ENCODE peak calls at places on chromosomes 1 and 21, in four cellular contexts. Z is IMR-90, R is pancreas, G is RWPE2. M is an unnamed sample. For H3K27me3, the result is how much of the 10 kb centered on the place peaks cover.

GRCh38 chr1:25568834-25569598 is 25.6 kb downstream of the LDLRAP1 start:
- ATAC-seq in Z (peak), R (no peak), G (peak), M (no peak)

GRCh38 chr1:219220945-219221344 is 47.3 kb downstream of the LYPLAL1 start:
- ATAC-seq in Z (peak), R (no peak), G (no peak), M (no peak)

GRCh38 chr21:38351961-38352521 is 95.2 kb downstream of the KCNJ15 start:
- ATAC-seq in Z (peak), R (peak), G (peak), M (no peak)

GRCh38 chr1:20723537-20724363 is 5.9 kb upstream of the KIF17 start:
- ATAC-seq in Z (no peak), R (no peak), G (no peak), M (no peak)

GRCh38 chr1:170805957-170806662 is 129.2 kb upstream of the MROH9 start:
- ATAC-seq in Z (peak), R (no peak), G (no peak), M (no peak)

GRCh38 chr1:212456166-212456528 is 23.4 kb downstream of the NENF start:
- ATAC-seq in Z (peak), R (peak), G (peak), M (peak)

GRCh38 chr1:204255966-204256365 is 42.2 kb upstream of the GOLT1A start:
- ATAC-seq in Z (peak), R (no peak), G (no peak), M (no peak)

GRCh38 chr1:243354511-243355153 is 98.8 kb downstream of the SDCCAG8 start:
- ATAC-seq in Z (peak), R (peak), G (no peak), M (no peak)

GRCh38 chr1:6450943-6451373 is 15.0 kb downstream of the TNFRSF25 start:
- ATAC-seq in Z (no peak), R (peak), G (no peak), M (no peak)

GRCh38 chr1:3889952-3890351 is 10.1 kb downstream of the C1orf174 start:
- ATAC-seq in Z (no peak), R (no peak), G (no peak), M (no peak)

GRCh38 chr1:67285780-67286488 is 21.7 kb upstream of the IL12RB2 start:
- ATAC-seq in Z (no peak), R (no peak), G (peak), M (no peak)

GRCh38 chr21:34890724-34891609 is 158.1 kb downstream of the RUNX1 start:
- ATAC-seq in Z (no peak), R (no peak), G (no peak), M (no peak)
- H3K27me3 ChIP-seq in Z (under half), R (under half), G (under half), M (half or more)

GRCh38 chr1:53266038-53266437 is 27.7 kb upstream of the MAGOH start:
- ATAC-seq in Z (no peak), R (peak), G (peak), M (no peak)
- TF ChIP-seq CTCF in Z (peak), R (no peak), G (peak), M (no peak)

DNA sequence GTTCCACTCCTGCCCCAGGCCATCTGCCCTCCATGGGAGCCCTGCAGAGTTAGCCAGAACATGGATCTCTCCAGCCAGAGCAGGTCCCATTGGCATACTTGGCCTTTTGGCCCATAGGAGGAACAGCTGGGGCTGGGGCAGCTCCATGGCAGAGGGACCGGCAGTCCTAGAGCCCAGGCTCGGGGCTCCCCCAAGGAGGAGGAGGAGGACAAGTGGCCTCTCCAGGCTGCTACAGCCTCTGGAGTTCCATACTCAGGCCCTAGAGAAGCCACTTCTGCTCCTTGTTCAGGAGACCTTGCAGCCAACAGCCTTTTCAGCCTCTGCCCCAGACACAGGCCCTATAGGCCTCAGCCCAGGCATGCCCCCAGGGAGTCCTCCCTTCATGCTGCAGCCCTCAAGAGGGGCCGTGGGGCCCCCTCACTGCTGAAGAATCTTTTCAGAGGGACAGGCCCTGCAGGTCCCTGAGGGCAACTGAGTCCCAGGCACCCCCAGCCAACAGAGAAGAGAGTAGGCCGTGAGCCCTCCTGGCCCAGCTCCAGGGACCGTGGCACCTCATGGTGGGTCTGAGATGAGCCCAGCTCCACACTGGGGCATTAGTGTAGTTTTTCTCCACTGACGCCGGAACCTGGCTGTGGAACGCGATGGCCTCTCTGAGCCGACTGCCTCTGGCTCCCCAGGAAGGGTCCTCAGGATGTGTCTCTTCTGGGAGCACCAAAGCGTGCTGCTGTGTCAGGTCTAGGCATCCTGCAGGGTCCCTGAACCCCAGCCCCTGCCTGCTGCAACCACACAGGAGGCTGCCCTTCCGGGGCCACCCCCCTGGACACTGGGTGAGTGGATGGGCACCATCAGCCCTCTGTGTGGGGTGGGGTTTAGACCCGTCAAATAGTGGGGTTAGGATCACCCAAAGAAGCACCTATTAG is 297.6 kb upstream of the VAMP3 start:
- ATAC-seq in Z (no peak), R (no peak), G (no peak), M (no peak)
- H3K27me3 ChIP-seq in Z (under half), R (under half), G (under half), M (under half)

GRCh38 chr1:113109908-113110554 is 37.0 kb downstream of the LRIG2 start:
- ATAC-seq in Z (peak), R (peak), G (peak), M (peak)
- TF ChIP-seq CTCF in Z (peak), R (no peak), G (peak), M (no peak)

DNA sequence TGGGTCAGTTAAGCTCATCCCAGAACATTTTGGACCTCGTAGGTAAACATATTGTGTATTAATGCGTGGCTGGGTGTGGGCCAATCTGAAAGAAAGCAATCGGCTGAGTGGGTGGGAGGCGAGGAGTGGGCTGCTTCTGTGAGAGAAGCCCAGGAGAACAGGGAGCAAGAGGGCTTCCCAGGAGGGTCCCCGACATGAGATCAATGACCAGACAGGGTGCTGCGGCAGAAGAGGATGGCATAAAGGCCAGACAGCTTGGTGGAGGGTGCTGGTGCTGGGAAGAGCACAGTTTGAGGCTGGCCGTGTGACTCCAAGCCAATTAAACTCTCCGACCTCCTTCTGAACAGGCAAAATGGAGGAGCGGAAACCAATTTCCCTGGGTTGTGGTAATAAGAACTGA is 63.1 kb downstream of the MEF2D start:
- ATAC-seq in Z (no peak), R (no peak), G (no peak), M (no peak)
- H3K27me3 ChIP-seq in Z (half or more), R (half or more), G (half or more), M (half or more)

GRCh38 chr1:58979085-58979484 is 195.2 kb upstream of the JUN start:
- ATAC-seq in Z (no peak), R (no peak), G (no peak), M (peak)

GRCh38 chr1:58975888-58976287 is 192.0 kb upstream of the JUN start:
- ATAC-seq in Z (no peak), R (no peak), G (peak), M (no peak)

GRCh38 chr1:58977595-58977994 is 193.7 kb upstream of the JUN start:
- ATAC-seq in Z (no peak), R (no peak), G (no peak), M (no peak)

GRCh38 chr1:58979677-58980076 is 195.8 kb upstream of the JUN start:
- ATAC-seq in Z (no peak), R (no peak), G (no peak), M (no peak)

GRCh38 chr1:58976294-58976693 is 192.4 kb upstream of the JUN start:
- ATAC-seq in Z (no peak), R (peak), G (no peak), M (no peak)
- TF ChIP-seq CTCF in Z (no peak), R (no peak), G (no peak), M (no peak)

DNA sequence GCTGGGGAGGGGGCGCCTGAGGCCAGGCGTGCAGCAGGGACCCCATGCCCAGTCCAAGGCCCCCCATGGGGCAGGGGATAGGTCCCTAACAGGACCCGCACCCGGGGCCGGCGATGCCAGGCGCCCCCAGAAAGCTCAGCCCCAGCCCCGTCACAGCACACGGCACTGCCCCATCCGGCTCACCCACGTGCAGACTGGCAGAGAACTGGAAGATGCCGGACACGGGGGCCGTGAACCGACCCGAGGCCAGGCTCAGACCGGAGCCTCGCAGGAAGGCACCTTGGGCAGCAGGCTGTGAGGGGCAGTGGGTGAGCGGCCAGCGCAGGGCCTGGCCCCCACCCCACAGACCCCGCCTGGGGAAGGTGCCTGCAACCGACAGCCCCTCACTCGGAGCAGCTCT is 3.3 kb downstream of the C1QTNF12 start:
- ATAC-seq in Z (no peak), R (no peak), G (no peak), M (no peak)
- H3K27me3 ChIP-seq in Z (under half), R (under half), G (under half), M (half or more)

DNA sequence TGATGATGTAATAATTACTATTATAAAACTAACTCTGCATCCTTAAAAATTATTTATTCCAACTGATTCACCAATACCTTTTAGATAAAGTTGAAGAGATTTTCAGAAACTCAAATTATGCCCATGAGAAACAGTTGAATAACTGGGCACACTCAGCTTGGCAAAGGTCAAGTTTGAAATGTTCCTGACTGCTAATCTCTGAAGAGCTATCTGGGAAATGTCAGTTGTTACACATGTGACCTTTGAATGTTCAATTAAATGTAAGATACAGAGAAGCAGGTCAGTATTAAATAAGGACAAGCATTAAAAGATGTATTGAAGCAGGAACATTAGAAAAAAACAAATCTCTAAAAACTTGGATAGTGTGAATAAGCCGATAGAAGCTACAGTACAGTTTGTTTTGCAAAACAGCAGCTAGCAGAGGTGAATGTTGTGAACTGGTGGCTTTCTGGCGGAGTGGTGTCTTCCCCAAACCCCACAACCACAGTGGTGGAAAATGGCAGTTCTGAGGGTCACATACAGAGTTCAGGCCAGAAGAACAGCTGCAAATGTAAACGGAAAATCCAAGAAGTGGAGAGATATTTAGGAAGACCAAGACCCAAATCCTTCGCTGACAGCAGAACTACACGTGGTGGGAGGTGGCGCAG is 61.9 kb upstream of the SLC5A9 start:
- ATAC-seq in Z (no peak), R (no peak), G (no peak), M (no peak)
- TF ChIP-seq CTCF in Z (no peak), R (no peak), G (no peak), M (no peak)

GRCh38 chr1:43018091-43018490 is 59.4 kb upstream of the SLC2A1 start:
- ATAC-seq in Z (no peak), R (no peak), G (no peak), M (no peak)

GRCh38 chr1:43011020-43011419 is 52.4 kb upstream of the SLC2A1 start:
- ATAC-seq in Z (no peak), R (no peak), G (no peak), M (no peak)

GRCh38 chr1:43009274-43009673 is 50.6 kb upstream of the SLC2A1 start:
- ATAC-seq in Z (no peak), R (no peak), G (no peak), M (no peak)

GRCh38 chr1:43019226-43019625 is 60.6 kb upstream of the SLC2A1 start:
- ATAC-seq in Z (no peak), R (no peak), G (no peak), M (no peak)

DNA sequence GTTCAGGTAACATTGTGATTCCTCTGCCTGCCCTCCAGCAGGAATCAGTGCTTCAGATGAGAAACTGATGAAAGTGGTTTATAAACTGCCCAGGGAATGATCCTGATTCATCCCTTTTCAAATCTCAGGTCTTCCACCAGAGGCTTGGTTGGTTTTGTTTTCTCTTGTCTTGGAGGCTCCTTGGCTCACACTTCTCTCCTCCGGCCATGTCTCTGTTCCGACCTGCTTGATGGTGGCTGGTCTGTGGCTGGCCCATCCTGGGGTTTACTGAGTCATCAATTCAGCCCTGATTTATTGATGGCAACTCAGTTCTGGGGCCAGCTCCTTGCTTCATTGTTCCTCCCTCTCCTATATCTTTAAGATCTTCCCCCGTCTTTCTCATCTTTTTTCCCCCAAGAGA is 56.6 kb upstream of the SLC2A1 start:
- ATAC-seq in Z (no peak), R (no peak), G (peak), M (no peak)
- H3K27me3 ChIP-seq in Z (under half), R (under half), G (under half), M (under half)